ENCODE peak calls at places on chromosomes 1 and 21, in four cellular contexts. L is ovary, N is A549, W is tibial nerve. Z is an unnamed sample.

GRCh38 chr21:43190544-43191340 is 21.9 kb downstream of the CRYAA start:
- DNase-seq in L (no peak), W (peak; percentile 11), N (no peak), Z (peak; percentile 38)

GRCh38 chr1:1230656-1231399 is 973 bp downstream of the SDF4 start:
- DNase-seq in L (no peak), W (no peak), N (peak; percentile 64), Z (peak; percentile 50)

GRCh38 chr1:248858096-248858890 is 592 bp downstream of the ZNF692 start:
- DNase-seq in L (peak; percentile 67), N (peak; percentile 59), W (no peak), Z (peak; percentile 84)

GRCh38 chr21:38244407-38244787 is 12.4 kb upstream of the KCNJ15 start:
- DNase-seq in L (no peak), W (no peak), N (no peak), Z (no peak)

GRCh38 chr21:18244721-18245486 is at the start of gene CHODL:
- DNase-seq in W (no peak), L (no peak), N (no peak), Z (peak; percentile 79)

GRCh38 chr1:90614872-90615271 is 102.2 kb downstream of the BARHL2 start:
- DNase-seq in L (no peak), W (no peak), N (no peak), Z (no peak)

GRCh38 chr1:234558186-234558836 is 51.7 kb downstream of the IRF2BP2 start:
- DNase-seq in L (no peak), W (no peak), N (no peak), Z (no peak)

GRCh38 chr1:6033986-6034749 is 11.5 kb upstream of the KCNAB2 start:
- DNase-seq in L (no peak), N (peak; percentile 37), W (no peak), Z (no peak)

GRCh38 chr1:53589043-53589887 is 130.1 kb downstream of the DMRTB1 start:
- DNase-seq in N (no peak), W (no peak), L (no peak), Z (peak; percentile 15)

GRCh38 chr1:206570529-206570928 is 41.7 kb downstream of the EIF2D start:
- DNase-seq in N (no peak), L (no peak), W (no peak), Z (no peak)

GRCh38 chr1:247209306-247209900 is 37.6 kb upstream of the ZNF124 start:
- DNase-seq in W (no peak), L (no peak), N (no peak), Z (no peak)

GRCh38 chr1:160416369-160416768 is 16.0 kb downstream of the VANGL2 start:
- DNase-seq in W (no peak), N (peak; percentile 59), L (no peak), Z (peak; percentile 20)

GRCh38 chr1:110438883-110439282 is 12.1 kb upstream of the PROK1 start:
- DNase-seq in N (no peak), L (no peak), W (no peak), Z (no peak)

GRCh38 chr1:202810193-202810614 is 550 bp upstream of the PCAT6 start:
- DNase-seq in N (no peak), L (no peak), W (no peak), Z (no peak)

GRCh38 chr1:59360170-59360569 is 63.3 kb downstream of the FGGY start:
- DNase-seq in W (no peak), L (no peak), N (peak; percentile 2), Z (no peak)

GRCh38 chr1:106717561-106717960 is 338.9 kb upstream of the PRMT6 start:
- DNase-seq in W (no peak), N (no peak), L (no peak), Z (no peak)

GRCh38 chr21:41250519-41250918 is 66.1 kb upstream of the FAM3B start:
- DNase-seq in N (no peak), W (no peak), L (no peak), Z (no peak)

GRCh38 chr1:52658795-52659194 is 25.8 kb downstream of the SHISAL2A start:
- DNase-seq in N (no peak), W (no peak), L (no peak), Z (peak; percentile 36)

GRCh38 chr1:160095382-160096105 is 2.9 kb downstream of the IGSF8 start:
- DNase-seq in N (no peak), W (no peak), L (no peak), Z (no peak)

GRCh38 chr21:16028163-16028562 is 298.4 kb downstream of the USP25 start:
- DNase-seq in N (no peak), L (no peak), W (no peak), Z (no peak)

GRCh38 chr1:203462878-203463277 is 12.7 kb upstream of the PRELP start:
- DNase-seq in L (no peak), N (peak; percentile 20), W (no peak), Z (no peak)

GRCh38 chr1:246893205-246893939 is 38.4 kb downstream of the AHCTF1 start:
- DNase-seq in N (no peak), L (no peak), W (no peak), Z (no peak)

GRCh38 chr1:46556822-46557221 is 5.4 kb upstream of the KNCN start:
- DNase-seq in W (no peak), N (peak; percentile 17), L (no peak), Z (no peak)

GRCh38 chr1:29083318-29084195 is 40.1 kb downstream of the TMEM200B start:
- DNase-seq in W (no peak), N (no peak), L (no peak), Z (no peak)

GRCh38 chr1:219587817-219588561 is 24.9 kb downstream of the ZC3H11B start:
- DNase-seq in L (no peak), W (no peak), N (no peak), Z (no peak)

GRCh38 chr21:32193066-32193465 is 85.8 kb downstream of the MIS18A start:
- DNase-seq in L (no peak), N (no peak), W (no peak), Z (no peak)

GRCh38 chr1:83552820-83553219 is 446.1 kb downstream of the TTLL7 start:
- DNase-seq in L (no peak), W (no peak), N (no peak), Z (no peak)

GRCh38 chr1:150061632-150062101 is 5.9 kb upstream of the VPS45 start:
- DNase-seq in N (peak; percentile 14), L (no peak), W (no peak), Z (no peak)

GRCh38 chr1:32725595-32725942 is 23.0 kb upstream of the SYNC start:
- DNase-seq in N (no peak), L (no peak), W (no peak), Z (no peak)

GRCh38 chr21:18041012-18041411 is 203.6 kb upstream of the CHODL start:
- DNase-seq in W (no peak), N (peak; percentile 0), L (no peak), Z (no peak)

GRCh38 chr1:68210829-68211228 is 21.5 kb downstream of the WLS start:
- DNase-seq in W (no peak), N (no peak), L (no peak), Z (no peak)

GRCh38 chr1:91851130-91852010 is 34.6 kb downstream of the TGFBR3 start:
- DNase-seq in L (peak; percentile 98), N (peak; percentile 80), W (peak; percentile 84), Z (peak; percentile 22)

GRCh38 chr1:19065526-19066247 is 109.2 kb upstream of the IFFO2 start:
- DNase-seq in L (no peak), N (no peak), W (no peak), Z (peak; percentile 63)

GRCh38 chr1:22288593-22289241 is 145.8 kb upstream of the WNT4 start:
- DNase-seq in L (no peak), N (no peak), W (no peak), Z (no peak)

GRCh38 chr1:58619286-58620054 is 42.4 kb upstream of the TACSTD2 start:
- DNase-seq in N (no peak), L (no peak), W (no peak), Z (no peak)

DNA sequence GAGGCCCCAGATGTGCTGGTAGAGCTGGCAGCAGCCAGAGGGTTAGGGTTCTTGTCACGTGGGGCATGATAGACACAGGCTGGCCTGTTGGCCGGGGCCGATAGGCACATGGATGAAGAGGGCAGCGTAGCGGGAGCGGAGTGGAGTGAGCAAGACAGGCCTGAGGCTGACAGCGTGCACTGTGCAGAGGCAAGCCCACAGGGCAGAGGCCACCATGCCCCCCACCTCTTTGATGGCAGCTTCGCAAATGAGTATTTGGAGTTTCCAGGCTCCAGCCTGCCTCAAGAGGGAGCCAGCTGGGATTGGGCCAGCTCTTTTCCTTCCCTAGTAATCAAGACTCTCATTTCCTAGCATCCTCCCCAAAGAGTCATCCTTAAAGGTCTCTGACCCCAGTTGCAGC is 43.5 kb downstream of the TMCC2 start:
- DNase-seq in L (peak; percentile 52), W (no peak), N (no peak), Z (no peak)
- TF ChIP-seq EP300 in L (no peak), W (peak; percentile 11), N (no peak), Z (no peak)

DNA sequence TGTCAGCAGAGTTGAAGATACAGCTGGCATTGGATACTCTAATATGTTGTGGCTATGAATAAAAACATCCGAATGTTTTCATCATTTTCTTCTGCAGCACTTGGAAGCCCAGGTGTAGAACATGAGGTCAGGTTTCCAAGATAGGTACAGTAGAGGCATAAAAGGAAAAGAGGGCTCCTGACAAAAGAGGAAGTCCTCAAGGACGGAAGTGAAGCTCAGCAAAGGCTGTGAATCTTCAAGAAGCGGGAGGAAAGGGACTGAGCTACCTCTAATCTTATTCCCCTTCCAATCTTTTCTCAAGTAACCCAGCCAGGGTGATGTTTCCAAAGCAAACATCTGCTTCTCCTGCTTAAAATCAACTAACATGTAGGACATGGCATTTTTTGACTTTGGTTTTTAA is 4.4 kb upstream of the PIK3C2B start:
- DNase-seq in N (no peak), W (no peak), L (no peak), Z (no peak)
- TF ChIP-seq POLR2A in N (no peak), W (no peak), L (no peak), Z (no peak)

DNA sequence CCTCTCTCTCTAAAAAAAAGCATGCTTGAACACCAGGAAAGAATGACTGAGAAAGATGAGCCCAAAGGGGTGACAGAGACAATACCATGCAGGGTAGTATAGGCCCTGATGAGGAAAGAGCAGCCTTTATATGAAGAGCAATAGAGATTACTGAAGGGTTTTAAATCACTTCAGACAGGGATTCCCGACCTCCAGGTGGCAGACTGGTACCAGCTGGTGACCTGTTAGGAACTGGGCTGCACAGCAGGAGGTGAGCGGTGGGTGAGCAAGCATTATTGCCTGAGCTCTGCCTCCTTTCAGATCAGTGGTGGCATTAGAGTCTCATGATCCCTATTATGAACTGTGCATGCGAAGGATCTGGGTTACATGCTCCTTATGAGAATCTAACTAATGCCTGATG is 30.8 kb upstream of the GTF2B start:
- DNase-seq in W (no peak), L (no peak), N (no peak), Z (no peak)
- H3K9me3 ChIP-seq in W (peaks cover 3% of the 10 kb centered on the region), L (peaks cover 6% of the 10 kb centered on the region), N (peaks cover 12% of the 10 kb centered on the region), Z (peaks cover 5% of the 10 kb centered on the region)

GRCh38 chr1:230916607-230917283 is 48.4 kb upstream of the C1orf198 start:
- DNase-seq in L (no peak), W (no peak), N (no peak), Z (no peak)
- TF ChIP-seq EP300 in L (no peak), W (no peak), N (no peak), Z (no peak)